ENCODE peak calls at places on chromosomes 2 and 18, in four cellular contexts. P, Q, R and X are unnamed samples.

GRCh38 chr2:188522517-188522916 is 230.8 kb downstream of the GULP1 start:
- DNase-seq in P (no peak), Q (no peak), R (no peak), X (no peak)

GRCh38 chr2:217822296-217823252 is 180.2 kb downstream of the TNS1 start:
- DNase-seq in P (no peak), Q (no peak), R (no peak), X (no peak)

GRCh38 chr2:29923110-29923721 is 1.8 kb upstream of the ALK start:
- DNase-seq in P (no peak), Q (peak; percentile 68), R (peak; percentile 67), X (no peak)

GRCh38 chr18:48607049-48607984 is 68.5 kb downstream of the CTIF start:
- DNase-seq in P (no peak), Q (peak; percentile 9), R (no peak), X (no peak)

GRCh38 chr2:121405233-121405632 is 120.2 kb upstream of the TFCP2L1 start:
- DNase-seq in P (no peak), Q (no peak), R (no peak), X (no peak)

GRCh38 chr2:38610851-38611801 is 8.4 kb upstream of the HNRNPLL start:
- DNase-seq in P (no peak), Q (peak; percentile 95), R (no peak), X (no peak)

GRCh38 chr2:235500761-235501662 is 7.2 kb downstream of the AGAP1 start:
- DNase-seq in P (no peak), Q (no peak), R (no peak), X (no peak)

GRCh38 chr2:145744541-145745386 is 1224.8 kb upstream of the ZEB2 start:
- DNase-seq in P (no peak), Q (no peak), R (no peak), X (no peak)

GRCh38 chr2:100527420-100528015 is 35.3 kb upstream of the PDCL3 start:
- DNase-seq in P (no peak), Q (no peak), R (no peak), X (no peak)

GRCh38 chr2:33013684-33014110 is 66.9 kb downstream of the LTBP1 start:
- DNase-seq in P (no peak), Q (no peak), R (no peak), X (no peak)

GRCh38 chr2:94997981-94998920 is 27.3 kb upstream of the MAL start:
- DNase-seq in P (no peak), Q (no peak), R (peak; percentile 31), X (no peak)

GRCh38 chr2:169018390-169018789 is 12.7 kb downstream of the ABCB11 start:
- DNase-seq in P (no peak), Q (no peak), R (no peak), X (no peak)

GRCh38 chr2:27638023-27638637 is 9.3 kb downstream of the GPN1 start:
- DNase-seq in P (no peak), Q (no peak), R (no peak), X (no peak)

GRCh38 chr2:58976374-58977055 is 735.4 kb upstream of the FANCL start:
- DNase-seq in P (no peak), Q (no peak), R (no peak), X (no peak)

GRCh38 chr2:37877457-37878315 is 47.4 kb upstream of the RMDN2 start:
- DNase-seq in P (no peak), Q (peak; percentile 62), R (peak; percentile 67), X (no peak)

GRCh38 chr2:225104971-225105370 is 62.7 kb upstream of the DOCK10 start:
- DNase-seq in P (no peak), Q (no peak), R (no peak), X (no peak)

GRCh38 chr2:231057590-231057989 is 923 bp downstream of the PSMD1 start:
- DNase-seq in P (no peak), Q (no peak), R (no peak), X (no peak)

GRCh38 chr2:231058761-231059550 is 2.3 kb downstream of the PSMD1 start:
- DNase-seq in P (no peak), Q (no peak), R (no peak), X (no peak)

GRCh38 chr2:231052494-231053451 is 3.9 kb upstream of the PSMD1 start:
- DNase-seq in P (no peak), Q (peak; percentile 84), R (peak; percentile 68), X (peak; percentile 79)

GRCh38 chr2:231059756-231060155 is 3.1 kb downstream of the PSMD1 start:
- DNase-seq in P (no peak), Q (no peak), R (no peak), X (no peak)

DNA sequence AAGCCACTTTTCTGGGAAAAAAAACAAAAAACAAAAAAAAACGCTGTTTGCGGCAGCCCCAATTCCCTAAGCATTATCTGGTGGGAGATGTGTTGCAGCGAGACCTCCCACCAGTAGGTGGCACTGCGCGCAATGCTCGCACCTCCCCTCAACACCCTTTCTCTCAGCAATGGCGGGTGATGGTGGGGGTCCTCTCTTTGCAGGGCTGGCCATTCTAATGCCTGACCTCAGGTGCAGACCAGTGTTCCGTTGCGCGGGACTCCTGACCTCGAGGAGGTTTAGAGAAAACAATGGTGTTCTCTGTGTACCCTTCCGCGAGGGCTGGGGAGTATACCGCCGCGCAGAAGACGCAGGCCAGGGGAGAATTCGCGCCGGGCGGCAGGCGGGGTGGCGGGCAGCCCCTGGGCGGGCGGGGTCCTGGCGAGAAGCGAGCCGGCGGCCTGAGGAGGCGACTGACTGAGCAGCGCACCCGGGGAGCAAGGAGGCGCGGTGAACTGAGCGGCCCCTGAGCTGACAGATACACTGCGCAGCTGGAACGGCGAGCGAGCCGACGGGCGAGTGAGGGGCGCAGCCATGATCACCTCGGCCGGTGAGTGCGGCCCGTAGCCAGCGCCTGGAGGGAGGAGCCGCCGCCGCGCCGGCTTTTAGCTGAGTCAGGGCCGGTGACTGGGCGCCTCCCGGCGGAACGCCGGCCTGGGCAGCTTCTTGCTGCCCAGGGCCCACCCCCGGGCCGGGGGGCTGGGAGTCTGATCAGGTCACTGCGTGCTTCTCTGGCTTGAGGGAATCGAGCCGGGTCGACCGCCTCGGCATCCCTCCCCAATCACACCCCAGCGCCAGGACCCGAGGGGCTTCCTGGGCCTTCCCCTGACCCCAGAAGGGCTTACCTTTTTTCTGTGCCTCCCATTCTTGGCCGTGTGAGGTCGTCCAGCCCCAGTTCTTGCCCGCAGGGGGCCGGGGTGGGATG is at the start of gene PSMD1:
- DNase-seq in P (peak; percentile 81), Q (peak; percentile 91), R (peak; percentile 84), X (peak; percentile 88)
- TF ChIP-seq POLR2A in P (no peak), Q (no peak), R (peak; percentile 78), X (peak; percentile 81)

GRCh38 chr2:115168457-115168856 is 726.0 kb downstream of the DPP10 start:
- DNase-seq in P (no peak), Q (no peak), R (no peak), X (no peak)

GRCh38 chr2:115161531-115162453 is 719.4 kb downstream of the DPP10 start:
- DNase-seq in P (no peak), Q (no peak), R (no peak), X (no peak)

GRCh38 chr2:115162454-115163293 is 720.2 kb downstream of the DPP10 start:
- DNase-seq in P (no peak), Q (no peak), R (no peak), X (no peak)

GRCh38 chr2:115163572-115163971 is 721.1 kb downstream of the DPP10 start:
- DNase-seq in P (no peak), Q (no peak), R (no peak), X (no peak)

GRCh38 chr2:115165529-115166109 is 723.2 kb downstream of the DPP10 start:
- DNase-seq in P (no peak), Q (peak; percentile 43), R (no peak), X (no peak)
- TF ChIP-seq TAF1 in P (no peak), Q (no peak), R (no peak), X (no peak)

DNA sequence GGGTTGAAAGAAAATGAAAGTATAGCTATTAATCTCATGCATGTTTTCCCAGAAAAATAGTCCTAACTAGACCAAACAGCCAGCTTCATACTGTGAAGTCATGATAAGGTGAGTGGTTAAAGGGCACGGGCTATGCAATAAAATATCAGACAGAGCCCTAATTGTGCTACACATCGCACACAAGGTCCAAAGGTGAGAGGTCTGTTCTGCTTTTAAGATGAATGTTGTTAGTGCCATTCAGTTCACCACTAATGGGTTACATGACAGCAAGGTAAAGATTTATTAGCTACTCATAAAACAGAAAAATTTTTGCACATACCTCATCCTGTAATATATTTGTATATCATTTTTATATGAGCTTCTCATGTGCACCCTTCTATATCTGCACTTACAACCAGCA is 105.0 kb upstream of the STK17B start:
- DNase-seq in P (no peak), Q (peak; percentile 39), R (no peak), X (no peak)
- TF ChIP-seq POLR2A in P (no peak), Q (no peak), R (no peak), X (no peak)

DNA sequence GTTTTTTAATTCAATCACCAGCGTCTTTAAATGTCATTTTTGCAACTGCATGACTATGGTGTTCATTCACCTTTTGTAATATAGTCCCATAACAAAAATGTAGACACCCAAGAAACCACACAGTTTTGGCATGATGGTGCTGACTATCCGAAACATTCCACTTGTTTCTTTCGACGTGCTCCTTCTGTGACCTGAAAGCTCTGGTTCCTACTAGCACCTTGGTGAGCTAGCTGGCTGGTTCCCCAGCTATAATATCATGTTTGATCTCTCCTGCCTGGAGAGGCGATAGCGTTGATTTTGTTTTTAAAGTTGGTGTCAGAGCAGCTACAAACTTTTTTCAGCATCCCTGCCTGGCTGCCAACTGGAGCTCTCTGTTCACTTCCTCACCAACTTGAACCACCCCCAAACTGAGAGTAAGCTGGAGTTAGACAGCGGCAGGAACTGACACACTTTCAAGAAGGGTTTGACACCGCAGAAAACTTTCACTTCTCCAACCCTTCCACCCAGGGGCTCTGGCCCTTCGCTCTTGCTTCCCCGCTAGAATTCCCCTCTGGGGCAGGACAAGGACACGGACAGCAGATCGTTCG is 1.1 kb downstream of the ATAD2B start:
- DNase-seq in P (no peak), Q (peak; percentile 44), R (peak; percentile 14), X (peak; percentile 54)
- TF ChIP-seq TAF1 in P (no peak), Q (no peak), R (no peak), X (peak; percentile 94)

DNA sequence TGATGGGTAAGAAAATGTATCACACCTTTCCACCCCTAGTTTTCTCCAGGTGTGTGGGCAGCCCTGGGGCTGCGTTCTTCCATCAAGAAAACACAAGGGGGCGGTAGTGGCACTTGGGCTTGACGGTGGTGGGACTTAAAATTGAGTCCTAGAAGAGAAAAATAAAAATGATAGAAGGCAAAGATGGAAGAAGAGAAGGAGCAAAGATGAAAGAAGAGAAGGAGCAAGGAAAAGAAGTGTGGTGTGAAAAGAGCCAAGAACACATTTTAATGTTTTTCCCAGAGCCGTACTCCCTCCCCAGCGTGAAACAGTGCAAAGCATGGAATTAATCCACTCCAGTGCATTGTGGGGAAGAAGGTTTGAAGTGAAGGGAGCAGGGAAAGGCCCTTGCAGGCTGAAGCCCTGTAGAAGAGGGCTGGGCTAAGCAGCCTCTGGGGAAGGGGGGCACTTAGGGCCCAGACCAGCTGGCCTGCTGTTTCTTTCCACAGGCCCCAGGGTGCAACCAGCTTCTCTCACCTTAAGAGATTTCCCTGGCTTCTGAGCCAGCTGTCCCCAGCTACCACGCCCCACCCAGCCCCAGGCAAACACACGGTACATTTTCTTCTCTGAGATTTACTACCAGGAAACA is 256.8 kb downstream of the RNF152 start:
- DNase-seq in P (no peak), Q (peak; percentile 18), R (peak; percentile 35), X (no peak)
- TF ChIP-seq POLR2A in P (no peak), Q (no peak), R (no peak), X (no peak)